ENCODE peak calls at places on chromosomes 4 and X, in nine cellular contexts. O is HFF-Myc, S is pancreas, D is H9, H is H1, R is IMR-90, F is ovary, L is BE2C, X is foreskin fibroblast. E is an unnamed sample.

GRCh38 chr4:128357286-128357685 is 69.7 kb upstream of the PGRMC2 start:
- DNase-seq in O (no peak), S (no peak), D (no peak), H (no peak), R (no peak), F (no peak), L (no peak), X (no peak), E (no peak)

GRCh38 chr4:5266991-5267390 is 215.7 kb downstream of the STK32B start:
- DNase-seq in O (no peak), S (no peak), D (no peak), H (no peak), R (peak; percentile 42), F (no peak), L (no peak), X (no peak), E (no peak)

GRCh38 chr4:2843023-2843908 is at the start of gene ADD1:
- DNase-seq in O (peak; percentile 65), S (peak; percentile 92), D (peak; percentile 95), H (peak; percentile 82), R (peak; percentile 91), F (peak; percentile 91), L (peak; percentile 94), X (peak; percentile 92), E (peak; percentile 99)

GRCh38 chrX:151015684-151016083 is 32.5 kb downstream of the HMGB3 start:
- DNase-seq in O (no peak), S (no peak), D (no peak), H (no peak), R (no peak), F (no peak), L (no peak), X (no peak), E (no peak)

GRCh38 chr4:43560047-43560446 is 667.5 kb downstream of the GRXCR1 start:
- DNase-seq in O (no peak), S (no peak), D (no peak), H (no peak), R (no peak), F (no peak), L (no peak), X (no peak), E (no peak)

GRCh38 chr4:28093071-28093470 is 1232.4 kb downstream of the STIM2 start:
- DNase-seq in O (no peak), S (no peak), D (no peak), H (no peak), R (no peak), F (no peak), L (no peak), X (no peak), E (no peak)

GRCh38 chr4:1595789-1596325 is 88.3 kb downstream of the FAM53A start:
- DNase-seq in O (no peak), S (no peak), D (no peak), H (no peak), R (no peak), F (no peak), L (no peak), X (no peak), E (no peak)

GRCh38 chr4:23788027-23788426 is 101.8 kb downstream of the PPARGC1A start:
- DNase-seq in O (no peak), S (no peak), D (no peak), H (no peak), R (no peak), F (no peak), L (no peak), X (no peak), E (no peak)

GRCh38 chr4:153179100-153179499 is 25.1 kb upstream of the TRIM2 start:
- DNase-seq in O (no peak), S (no peak), D (no peak), H (no peak), R (no peak), F (no peak), L (no peak), X (no peak), E (no peak)

GRCh38 chrX:8971116-8971515 is 62.8 kb downstream of the FAM9B start:
- DNase-seq in O (peak; percentile 40), S (no peak), D (no peak), H (no peak), R (peak; percentile 67), F (no peak), L (no peak), X (peak; percentile 22), E (no peak)

GRCh38 chr4:169115897-169116254 is 105.8 kb upstream of the CBR4 start:
- DNase-seq in O (peak; percentile 67), S (peak; percentile 50), D (no peak), H (no peak), R (peak; percentile 99), F (no peak), L (no peak), X (peak; percentile 88), E (no peak)

GRCh38 chrX:3663576-3664290 is 49.7 kb downstream of the PRKX start:
- DNase-seq in O (no peak), S (no peak), D (no peak), H (no peak), R (no peak), F (no peak), L (no peak), X (no peak), E (no peak)

GRCh38 chrX:149630681-149631292 is 805 bp downstream of the TMEM185A start:
- DNase-seq in O (no peak), S (peak; percentile 6), D (no peak), H (no peak), R (peak; percentile 55), F (no peak), L (no peak), X (peak; percentile 33), E (no peak)

GRCh38 chr4:140098481-140099132 is 55.4 kb downstream of the MAML3 start:
- DNase-seq in O (no peak), S (no peak), D (no peak), H (no peak), R (peak; percentile 87), F (no peak), L (no peak), X (peak; percentile 68), E (no peak)

GRCh38 chr4:165360041-165360782 is 18.6 kb upstream of the CPE start:
- DNase-seq in O (peak; percentile 46), S (no peak), D (no peak), H (no peak), R (no peak), F (no peak), L (no peak), X (no peak), E (no peak)

GRCh38 chr4:67292045-67292444 is 253.3 kb downstream of the CENPC start:
- DNase-seq in O (no peak), S (no peak), D (no peak), H (no peak), R (no peak), F (no peak), L (no peak), X (no peak), E (no peak)

GRCh38 chrX:68784816-68785215 is 44.0 kb upstream of the EFNB1 start:
- DNase-seq in O (no peak), S (no peak), D (no peak), H (no peak), R (no peak), F (no peak), L (no peak), X (no peak), E (no peak)

GRCh38 chr4:129676934-129677333 is 581.0 kb downstream of the C4orf33 start:
- DNase-seq in O (no peak), S (no peak), D (no peak), H (no peak), R (no peak), F (no peak), L (no peak), X (no peak), E (no peak)

DNA sequence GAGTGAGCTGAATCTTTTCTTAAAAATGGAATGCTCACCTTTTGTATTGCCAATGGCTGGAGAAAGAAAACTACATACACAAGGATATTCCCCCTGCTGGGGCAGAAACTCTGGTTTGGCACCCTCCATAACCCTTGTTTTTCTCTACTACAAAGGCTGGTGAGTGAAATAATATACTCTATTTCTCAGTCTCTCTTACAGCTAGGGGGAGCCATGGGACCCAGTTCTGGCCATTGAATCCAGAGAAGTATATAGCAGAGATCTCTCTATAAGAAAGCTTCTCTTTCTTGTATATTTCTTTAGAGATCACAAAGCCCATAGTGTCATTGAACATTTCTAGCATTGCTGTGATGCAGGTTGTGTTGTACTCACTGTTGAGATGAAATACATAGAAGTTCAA is 49.8 kb downstream of the SMPX start:
- DNase-seq in O (no peak), S (no peak), D (no peak), H (no peak), R (no peak), F (no peak), L (no peak), X (no peak), E (no peak)
- TF ChIP-seq CTCF in O (peak; percentile 13), S (no peak), D (peak; percentile 70), H (no peak), R (peak; percentile 27), F (no peak), L (peak; percentile 46), X (no peak), E (no peak)

GRCh38 chrX:38170556-38170955 is 50.1 kb downstream of the SRPX start:
- DNase-seq in O (no peak), S (no peak), D (no peak), H (no peak), R (no peak), F (no peak), L (no peak), X (no peak), E (no peak)

GRCh38 chrX:38172596-38172995 is 48.1 kb downstream of the SRPX start:
- DNase-seq in O (no peak), S (no peak), D (no peak), H (no peak), R (peak; percentile 9), F (no peak), L (peak; percentile 28), X (no peak), E (no peak)

DNA sequence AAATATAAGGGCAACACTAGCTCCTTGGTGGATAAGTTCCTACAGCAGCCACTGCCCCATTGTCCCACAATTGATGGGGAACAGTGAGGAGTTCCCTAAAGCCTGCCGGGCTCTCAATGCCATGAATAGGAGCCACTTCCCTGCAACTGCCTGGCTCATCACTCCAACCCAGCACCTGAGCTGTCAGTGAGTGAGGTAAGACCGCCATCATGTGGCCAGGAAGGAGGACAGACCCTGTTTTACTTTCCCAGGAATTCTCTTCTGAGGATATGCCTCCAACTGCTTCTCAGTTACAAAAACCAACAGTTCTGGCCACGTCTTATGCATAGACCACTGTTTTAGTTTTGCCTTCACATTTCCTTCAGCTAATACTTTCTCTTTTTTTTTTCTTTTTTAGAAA is 45.5 kb downstream of the SRPX start:
- DNase-seq in O (no peak), S (peak; percentile 5), D (peak; percentile 67), H (peak; percentile 7), R (peak; percentile 28), F (no peak), L (peak; percentile 52), X (no peak), E (peak; percentile 5)
- TF ChIP-seq CTCF in O (peak; percentile 43), S (peak; percentile 29), D (peak; percentile 75), H (peak; percentile 63), R (peak; percentile 53), F (no peak), L (peak; percentile 78), X (peak; percentile 25), E (peak; percentile 20)

GRCh38 chr4:25451676-25452075 is 74.6 kb downstream of the ANAPC4 start:
- DNase-seq in O (no peak), S (no peak), D (no peak), H (no peak), R (no peak), F (no peak), L (no peak), X (no peak), E (no peak)
- TF ChIP-seq CTCF in O (no peak), S (no peak), D (no peak), H (no peak), R (no peak), F (no peak), L (no peak), X (no peak), E (no peak)

GRCh38 chrX:17622331-17622730 is 115.0 kb upstream of the SCML1 start:
- DNase-seq in O (no peak), S (no peak), D (no peak), H (no peak), R (no peak), F (no peak), L (no peak), X (no peak), E (no peak)
- TF ChIP-seq CTCF in O (no peak), S (no peak), D (no peak), H (no peak), R (no peak), F (no peak), L (no peak), X (no peak), E (no peak)

E was measured in GM20000.